ENCODE peak calls at places on chromosomes 4 and X, in seven cellular contexts. P is SK-N-SH, U is K562, J is HCT116, I is GM12878, C is H1, X is HepG2. F is an unnamed sample.

GRCh38 chr4:168574581-168575295 is 77.9 kb downstream of the PALLD start:
- DNase-seq in C (no peak), U (no peak), X (no peak), P (no peak), J (peak; percentile 95), I (no peak), F (no peak)

GRCh38 chrX:138986866-138987265 is 275.3 kb upstream of the FGF13 start:
- DNase-seq in U (no peak), X (no peak), C (no peak), I (no peak), J (no peak), P (no peak), F (no peak)

GRCh38 chr4:54902261-54902660 is 223.1 kb downstream of the KDR start:
- DNase-seq in U (no peak), X (no peak), I (no peak), P (no peak), C (no peak), J (no peak), F (no peak)

GRCh38 chr4:188532751-188533150 is 393.5 kb downstream of the TRIML1 start:
- DNase-seq in X (no peak), P (no peak), J (no peak), C (no peak), U (no peak), I (no peak), F (no peak)

GRCh38 chr4:89411539-89411938 is 103.9 kb upstream of the GPRIN3 start:
- DNase-seq in U (no peak), X (no peak), P (no peak), C (no peak), J (no peak), I (no peak), F (no peak)

GRCh38 chr4:182890202-182890601 is 27.0 kb downstream of the DCTD start:
- DNase-seq in I (no peak), P (no peak), J (no peak), U (no peak), C (no peak), X (no peak), F (no peak)

GRCh38 chr4:6840062-6840976 is 57.8 kb downstream of the KIAA0232 start:
- DNase-seq in U (peak; percentile 60), X (peak; percentile 34), P (no peak), C (no peak), J (no peak), I (no peak), F (peak; percentile 2)

GRCh38 chr4:175509320-175509719 is 302.7 kb downstream of the GPM6A start:
- DNase-seq in I (no peak), P (no peak), C (peak; percentile 9), X (peak; percentile 12), J (peak; percentile 42), U (no peak), F (no peak)

GRCh38 chr4:54005475-54005874 is 58.9 kb downstream of the CHIC2 start:
- DNase-seq in P (no peak), I (no peak), U (no peak), J (no peak), X (no peak), C (no peak), F (no peak)

GRCh38 chrX:70292788-70293187 is 2.9 kb downstream of the KIF4A start:
- DNase-seq in X (peak; percentile 3), J (no peak), U (no peak), I (no peak), C (no peak), P (no peak), F (no peak)

GRCh38 chrX:133185119-133185518 is 33.0 kb downstream of the TFDP3 start:
- DNase-seq in P (no peak), J (no peak), U (no peak), X (no peak), C (no peak), I (no peak), F (no peak)

GRCh38 chrX:50838820-50839600 is 25.0 kb upstream of the SHROOM4 start:
- DNase-seq in P (no peak), I (no peak), J (no peak), X (no peak), C (no peak), U (no peak), F (peak; percentile 30)

GRCh38 chrX:57286507-57287251 is at the start of gene FAAH2:
- DNase-seq in J (peak; percentile 90), X (peak; percentile 57), C (no peak), U (peak; percentile 8), P (no peak), I (peak; percentile 23), F (peak; percentile 13)

GRCh38 chr4:133865606-133866327 is 335.8 kb downstream of the PABPC4L start:
- DNase-seq in I (no peak), J (peak; percentile 75), U (no peak), P (no peak), X (peak; percentile 6), C (no peak), F (no peak)

GRCh38 chr4:8303485-8304281 is 34.1 kb downstream of the HTRA3 start:
- DNase-seq in C (no peak), X (peak; percentile 49), I (no peak), U (peak; percentile 65), P (no peak), J (peak; percentile 62), F (peak; percentile 65)

GRCh38 chr4:13907255-13907751 is 279.8 kb upstream of the BOD1L1 start:
- DNase-seq in I (no peak), P (no peak), C (no peak), U (no peak), X (peak; percentile 47), J (no peak), F (no peak)

GRCh38 chrX:98067611-98068010 is 1183.9 kb downstream of the RPA4 start:
- DNase-seq in U (no peak), J (no peak), C (no peak), P (no peak), X (no peak), I (no peak), F (no peak)

GRCh38 chr4:36244257-36245084 is at the start of gene ARAP2:
- DNase-seq in J (peak; percentile 61), U (peak; percentile 7), I (no peak), P (peak; percentile 19), X (no peak), C (no peak), F (peak; percentile 83)
- TF ChIP-seq JUND in J (peak; percentile 59), U (no peak), I (no peak), P (no peak), X (no peak), C (no peak), F (peak; percentile 20)

GRCh38 chr4:139838811-139839210 is 173.2 kb downstream of the MGST2 start:
- DNase-seq in C (no peak), U (no peak), X (no peak), I (no peak), P (no peak), J (no peak), F (no peak)
- TF ChIP-seq JUND in C (no peak), U (no peak), X (no peak), I (no peak), P (no peak), J (no peak), F (no peak)

DNA sequence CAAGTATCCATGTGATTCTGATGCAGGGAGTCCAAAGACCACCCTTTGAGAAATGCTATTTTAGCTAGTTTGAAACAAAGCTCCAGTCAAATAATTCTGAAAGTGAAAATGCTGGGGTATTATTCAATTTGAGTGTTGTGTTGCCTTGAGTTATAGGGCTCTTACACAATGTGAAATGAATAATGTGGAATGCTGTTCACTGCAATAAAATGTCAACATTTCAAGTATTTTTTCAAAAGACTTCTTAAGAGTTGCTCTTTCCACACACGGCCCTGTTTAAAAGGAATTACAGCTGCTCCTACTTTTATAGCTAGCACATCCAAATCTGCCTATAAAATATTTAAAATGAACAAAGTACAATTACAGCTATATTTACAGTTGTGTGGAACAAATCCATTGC is 27.5 kb upstream of the PLS3 start:
- DNase-seq in I (no peak), P (no peak), C (no peak), U (no peak), X (no peak), J (no peak), F (no peak)
- TF ChIP-seq JUND in I (no peak), P (no peak), C (no peak), U (no peak), X (no peak), J (no peak), F (no peak)

DNA sequence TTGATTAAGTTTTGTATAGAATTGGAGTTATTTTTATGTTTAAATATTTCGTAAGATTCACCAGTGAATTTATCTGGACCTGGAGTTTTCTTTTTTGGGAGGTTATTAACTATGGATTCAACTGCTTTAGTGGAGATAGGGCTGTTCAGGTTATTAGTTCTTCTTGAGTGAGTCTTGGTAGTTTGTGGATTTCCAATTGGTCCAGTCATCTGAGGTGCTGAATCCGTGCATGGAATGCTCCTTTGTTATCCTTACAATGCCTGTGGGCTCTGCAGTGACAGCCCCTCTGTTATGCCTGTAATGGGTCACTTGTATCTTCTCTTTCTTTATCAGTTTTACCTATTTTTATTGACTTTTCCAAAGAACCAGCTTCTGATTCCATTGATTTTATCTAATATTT is 15.4 kb upstream of the NKX1-1 start:
- DNase-seq in J (no peak), C (no peak), I (no peak), P (no peak), U (no peak), X (no peak), F (no peak)
- TF ChIP-seq JUND in J (no peak), C (no peak), I (no peak), P (no peak), U (no peak), X (no peak), F (no peak)

GRCh38 chr4:4457803-4458550 is 71.1 kb downstream of the NSG1 start:
- DNase-seq in J (no peak), X (no peak), I (no peak), P (no peak), U (no peak), C (no peak), F (no peak)

GRCh38 chr4:4460759-4461158 is 73.9 kb downstream of the NSG1 start:
- DNase-seq in P (no peak), U (no peak), X (no peak), C (no peak), I (no peak), J (no peak), F (no peak)

GRCh38 chr4:4455199-4455865 is 68.4 kb downstream of the NSG1 start:
- DNase-seq in P (peak; percentile 64), I (peak; percentile 39), U (no peak), X (no peak), C (no peak), J (no peak), F (no peak)

GRCh38 chr4:4456816-4457578 is 70.1 kb downstream of the NSG1 start:
- DNase-seq in X (no peak), I (no peak), J (no peak), C (no peak), P (no peak), U (no peak), F (no peak)

GRCh38 chr4:4456351-4456750 is 69.4 kb downstream of the NSG1 start:
- DNase-seq in P (peak; percentile 24), X (peak; percentile 17), C (no peak), I (no peak), U (no peak), J (no peak), F (no peak)
- TF ChIP-seq JUND in P (no peak), X (no peak), C (no peak), I (no peak), U (no peak), J (no peak), F (no peak)

F was measured in T47D.